ENCODE peak calls at places on chromosomes 3 and 15, in eight cellular contexts. E is HEK293T; C is GM12864; A is stimulated activated CD8-positive, alpha-beta memory T cell treated with anti-CD3 and anti-CD28 coated beads, Interleukin-4, amount 100 ng/mL, for 24 hours; L is neural progenitor cell; N is fibroblast of pulmonary artery; Q is left ventricle myocardium inferior; J is Right ventricle myocardium superior. Z is an unnamed sample.

GRCh38 chr3:48798998-48799397 is 48.7 kb downstream of the PRKAR2A start:
- DNase-seq in J (no peak), A (no peak), Q (no peak), L (no peak), E (no peak), C (no peak), N (peak; percentile 47), Z (no peak)

GRCh38 chr3:69250014-69250413 is 127.6 kb upstream of the LMOD3 start:
- DNase-seq in N (no peak), Q (no peak), J (no peak), L (peak; percentile 74), E (peak; percentile 64), C (no peak), A (peak; percentile 15), Z (no peak)

GRCh38 chr3:187783098-187783497 is 37.8 kb upstream of the BCL6 start:
- DNase-seq in C (no peak), Q (peak; percentile 32), E (no peak), N (peak; percentile 85), J (peak; percentile 54), L (no peak), A (no peak), Z (peak; percentile 64)

GRCh38 chr3:65751123-65751700 is 287.5 kb downstream of the MAGI1 start:
- DNase-seq in A (no peak), E (peak; percentile 63), C (no peak), J (peak; percentile 45), L (peak; percentile 90), N (peak; percentile 50), Q (peak; percentile 25), Z (peak; percentile 26)

GRCh38 chr3:57637391-57637790 is 40.2 kb upstream of the ARF4 start:
- DNase-seq in L (no peak), Q (no peak), N (peak; percentile 34), E (no peak), A (no peak), J (no peak), C (no peak), Z (no peak)

GRCh38 chr3:111858641-111859040 is 424 bp upstream of the PHLDB2 start:
- DNase-seq in E (no peak), L (peak; percentile 20), J (no peak), A (no peak), Q (no peak), N (no peak), C (no peak), Z (no peak)

GRCh38 chr3:187623285-187623814 is 46.8 kb downstream of the SST start:
- DNase-seq in C (no peak), N (no peak), Q (no peak), L (no peak), E (no peak), A (no peak), J (no peak), Z (no peak)

GRCh38 chr3:12924437-12924836 is 83.1 kb upstream of the RPL32 start:
- DNase-seq in C (no peak), A (no peak), N (no peak), E (no peak), J (no peak), L (no peak), Q (no peak), Z (no peak)

GRCh38 chr3:195859061-195859845 is 47.5 kb upstream of the MUC4 start:
- DNase-seq in Q (peak; percentile 60), E (peak; percentile 65), N (peak; percentile 68), L (peak; percentile 80), J (peak; percentile 79), C (peak; percentile 21), A (peak; percentile 62), Z (peak; percentile 90)

GRCh38 chr15:61794276-61794675 is 266.0 kb downstream of the VPS13C start:
- DNase-seq in Q (no peak), J (no peak), N (peak; percentile 11), A (no peak), E (no peak), L (no peak), C (no peak), Z (no peak)

GRCh38 chr3:124063168-124063909 is 71.4 kb upstream of the ROPN1 start:
- DNase-seq in Q (no peak), E (no peak), J (no peak), C (no peak), L (no peak), A (no peak), N (no peak), Z (no peak)

GRCh38 chr15:75140080-75140879 is 61.4 kb upstream of the C15orf39 start:
- DNase-seq in L (peak; percentile 26), Q (no peak), E (no peak), A (no peak), N (no peak), J (no peak), C (no peak), Z (no peak)

GRCh38 chr15:46277994-46278885 is 643.4 kb downstream of the SQOR start:
- DNase-seq in E (no peak), A (no peak), C (no peak), L (peak; percentile 21), Q (no peak), N (no peak), J (no peak), Z (no peak)

GRCh38 chr3:107954845-107955244 is 136.0 kb downstream of the CD47 start:
- DNase-seq in E (no peak), N (no peak), C (no peak), L (no peak), A (no peak), J (no peak), Q (no peak), Z (no peak)

Z was measured in hepatic stellate cell.